ENCODE peak calls at places on chromosomes 6 and 20, in four cellular contexts. X is lower leg skin, D is tibial artery, R is lung. P is an unnamed sample.
A peak's percentile ranks its signal among the peaks of the same experiment; 100 is the strongest.

GRCh38 chr20:44326391-44327159 is 10.3 kb upstream of the R3HDML start:
- DNase-seq in X (no peak), D (no peak), R (no peak), P (no peak)

GRCh38 chr6:67606905-67607828 is 1027.9 kb upstream of the ADGRB3 start:
- DNase-seq in X (no peak), D (no peak), R (no peak), P (no peak)

GRCh38 chr6:160791459-160791858 is 89.4 kb downstream of the PLG start:
- DNase-seq in X (no peak), D (no peak), R (no peak), P (no peak)

GRCh38 chr20:63336232-63336752 is 24.9 kb downstream of the CHRNA4 start:
- DNase-seq in X (no peak), D (no peak), R (no peak), P (no peak)

GRCh38 chr6:169427856-169428255 is 174.2 kb upstream of the THBS2 start:
- DNase-seq in X (no peak), D (no peak), R (no peak), P (no peak)

GRCh38 chr6:107811591-107812218 is 12.4 kb downstream of the SCML4 start:
- DNase-seq in X (no peak), D (no peak), R (no peak), P (no peak)

GRCh38 chr6:88220493-88220892 is 54.3 kb upstream of the CNR1 start:
- DNase-seq in X (no peak), D (no peak), R (no peak), P (peak; percentile 18)

GRCh38 chr6:63533952-63534351 is 38.3 kb upstream of the LOC128125822 start:
- DNase-seq in X (no peak), D (no peak), R (no peak), P (no peak)

GRCh38 chr6:32367641-32368040 is 4.1 kb downstream of the TSBP1 start:
- DNase-seq in X (no peak), D (no peak), R (no peak), P (no peak)
- TF ChIP-seq CTCF in X (no peak), D (no peak), R (no peak), P (no peak)

GRCh38 chr6:34864007-34864406 is 23.8 kb downstream of the TAF11 start:
- DNase-seq in X (no peak), D (no peak), R (no peak), P (no peak)

GRCh38 chr6:34866509-34866908 is 21.3 kb downstream of the TAF11 start:
- DNase-seq in X (no peak), D (no peak), R (no peak), P (no peak)

GRCh38 chr6:34871853-34872252 is 16.0 kb downstream of the TAF11 start:
- DNase-seq in X (no peak), D (no peak), R (no peak), P (no peak)

GRCh38 chr6:34865107-34865506 is 22.7 kb downstream of the TAF11 start:
- DNase-seq in X (no peak), D (no peak), R (no peak), P (no peak)

GRCh38 chr6:34867484-34867883 is 20.4 kb downstream of the TAF11 start:
- DNase-seq in X (no peak), D (no peak), R (no peak), P (no peak)
- TF ChIP-seq CTCF in X (no peak), D (no peak), R (no peak), P (no peak)

GRCh38 chr6:54102239-54102638 is 9.0 kb upstream of the MLIP start:
- DNase-seq in X (no peak), D (no peak), R (no peak), P (no peak)

GRCh38 chr6:54100411-54101006 is 10.7 kb upstream of the MLIP start:
- DNase-seq in X (no peak), D (no peak), R (no peak), P (no peak)

GRCh38 chr6:54099201-54099600 is 12.0 kb upstream of the MLIP start:
- DNase-seq in X (no peak), D (no peak), R (no peak), P (no peak)

GRCh38 chr6:54107470-54107869 is 3.8 kb upstream of the MLIP start:
- DNase-seq in X (peak; percentile 33), D (no peak), R (no peak), P (no peak)

DNA sequence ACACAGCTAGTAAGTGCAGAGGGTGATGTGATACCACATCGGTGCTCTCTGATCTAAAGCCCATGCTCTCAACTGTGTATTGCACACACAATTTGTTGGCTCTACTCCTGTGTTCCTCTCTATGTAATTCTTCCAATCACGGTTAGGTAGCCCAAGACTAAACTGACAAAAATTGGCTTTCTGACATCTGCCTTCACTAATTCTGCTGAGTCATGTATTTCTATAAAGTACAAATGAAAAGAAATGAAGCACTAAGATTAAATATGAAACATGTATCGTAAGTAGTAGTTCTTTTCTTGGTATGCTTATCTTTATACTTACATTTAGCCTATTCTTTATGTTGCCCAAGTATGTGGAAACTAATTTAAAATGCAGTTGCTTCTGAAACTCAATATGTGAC is 7.8 kb upstream of the MLIP start:
- DNase-seq in X (no peak), D (no peak), R (no peak), P (no peak)
- TF ChIP-seq CTCF in X (no peak), D (no peak), R (no peak), P (no peak)

GRCh38 chr20:59645316-59645715 is 41.0 kb downstream of the PHACTR3 start:
- DNase-seq in X (no peak), D (no peak), R (peak; percentile 20), P (no peak)

GRCh38 chr20:59646487-59646886 is 42.1 kb downstream of the PHACTR3 start:
- DNase-seq in X (no peak), D (no peak), R (peak; percentile 19), P (no peak)

GRCh38 chr20:59647271-59647670 is 42.9 kb downstream of the PHACTR3 start:
- DNase-seq in X (no peak), D (no peak), R (no peak), P (no peak)

GRCh38 chr20:59644371-59644939 is 40.1 kb downstream of the PHACTR3 start:
- DNase-seq in X (no peak), D (no peak), R (peak; percentile 20), P (no peak)

DNA sequence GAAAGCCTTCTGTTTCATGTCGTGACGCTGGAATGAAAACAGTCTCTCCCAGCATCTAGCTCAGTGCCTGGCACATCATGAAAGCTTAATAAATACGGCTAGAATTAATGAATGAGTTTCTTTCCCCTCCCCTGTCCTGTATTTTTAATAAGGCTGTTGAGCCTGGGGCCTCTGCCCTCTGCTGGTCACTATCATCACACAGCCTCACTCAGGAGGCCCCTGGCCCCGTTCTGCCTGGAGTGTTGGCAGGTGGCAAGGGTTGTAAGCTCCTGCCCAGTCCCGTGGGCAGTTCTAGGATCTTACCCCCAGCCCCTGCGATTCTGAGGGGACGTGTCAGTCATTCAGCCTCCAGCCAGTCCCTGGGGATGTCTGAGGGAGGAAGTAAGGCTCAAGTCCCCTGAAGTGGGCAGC is 41.4 kb downstream of the PHACTR3 start:
- DNase-seq in X (no peak), D (no peak), R (peak; percentile 9), P (no peak)
- TF ChIP-seq CTCF in X (no peak), D (no peak), R (no peak), P (no peak)

GRCh38 chr20:20666359-20666758 is 46.1 kb downstream of the RALGAPA2 start:
- DNase-seq in X (no peak), D (no peak), R (peak; percentile 41), P (no peak)
- TF ChIP-seq CTCF in X (no peak), D (no peak), R (no peak), P (no peak)

DNA sequence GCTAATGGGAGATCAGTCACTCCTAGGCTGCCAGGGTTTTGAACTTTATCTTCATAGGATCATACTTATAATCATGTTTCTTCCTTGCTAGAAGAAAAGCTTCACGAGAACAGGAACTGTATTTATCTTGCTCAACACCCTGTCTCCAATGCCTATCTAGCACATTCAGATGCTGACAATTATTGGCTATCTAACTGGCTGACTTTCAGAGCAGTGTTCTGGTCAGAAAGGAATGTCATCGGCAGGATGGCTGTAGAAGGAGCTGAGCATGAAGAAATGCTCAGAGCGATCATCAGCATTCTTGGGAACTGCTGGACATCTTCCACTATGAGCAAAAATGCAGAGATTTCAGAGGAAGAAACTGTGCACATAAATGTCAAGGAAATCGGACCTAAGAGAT is 628.0 kb upstream of the NRSN1 start:
- DNase-seq in X (no peak), D (no peak), R (no peak), P (no peak)
- TF ChIP-seq CTCF in X (no peak), D (no peak), R (no peak), P (no peak)